ENCODE peak calls at places on chromosome 4, in eight cellular contexts. T is astrocyte of the cerebellum; C is upper lobe of left lung; E is fibroblast of lung; W is cardiac fibroblast; U is pancreas; A is AG09309; L is CD4-positive, alpha-beta T cell. Q is an unnamed sample.
A peak's percentile ranks its signal among the peaks of the same experiment; 100 is the strongest.

GRCh38 chr4:2731907-2732314 is 24.2 kb downstream of the TNIP2 start:
- DNase-seq in A (no peak), E (no peak), C (peak; percentile 77), W (no peak), U (no peak), L (no peak), T (no peak), Q (no peak)

GRCh38 chr4:17854076-17854475 is 43.3 kb downstream of the NCAPG start:
- DNase-seq in W (no peak), E (no peak), U (no peak), L (no peak), C (no peak), A (no peak), T (no peak), Q (no peak)

GRCh38 chr4:78602334-78602733 is 50.8 kb downstream of the ANXA3 start:
- DNase-seq in W (no peak), C (no peak), E (peak; percentile 25), L (no peak), U (no peak), A (no peak), T (no peak), Q (no peak)

GRCh38 chr4:30330894-30331652 is 389.1 kb upstream of the PCDH7 start:
- DNase-seq in W (no peak), L (no peak), U (no peak), E (no peak), A (no peak), C (peak; percentile 19), T (no peak), Q (no peak)

GRCh38 chr4:174358823-174359222 is 75.1 kb downstream of the CEP44 start:
- DNase-seq in W (peak; percentile 68), E (peak; percentile 51), L (no peak), U (no peak), A (peak; percentile 5), T (peak; percentile 29), C (no peak), Q (no peak)

GRCh38 chr4:125283702-125284279 is 31.0 kb upstream of the FAT4 start:
- DNase-seq in U (no peak), E (peak; percentile 66), T (peak; percentile 11), L (no peak), A (peak; percentile 13), W (peak; percentile 69), C (no peak), Q (no peak)

GRCh38 chr4:8307714-8308113 is 38.2 kb downstream of the HTRA3 start:
- DNase-seq in W (no peak), C (no peak), U (no peak), A (no peak), L (no peak), T (no peak), E (no peak), Q (no peak)

GRCh38 chr4:37780444-37781133 is 45.9 kb upstream of the PGM2 start:
- DNase-seq in L (peak; percentile 52), A (no peak), U (no peak), C (no peak), T (no peak), E (peak; percentile 22), W (peak; percentile 46), Q (no peak)

GRCh38 chr4:52423967-52424366 is 235.1 kb downstream of the USP46 start:
- DNase-seq in T (no peak), W (no peak), A (no peak), L (no peak), E (no peak), U (no peak), C (no peak), Q (no peak)

GRCh38 chr4:99998062-99998880 is 48.2 kb upstream of the H2AZ1 start:
- DNase-seq in U (no peak), T (peak; percentile 31), A (no peak), E (peak; percentile 59), W (peak; percentile 71), C (no peak), L (no peak), Q (no peak)

GRCh38 chr4:123488916-123489315 is 92.3 kb downstream of the SPRY1 start:
- DNase-seq in A (no peak), T (no peak), C (no peak), W (peak; percentile 92), U (no peak), E (peak; percentile 50), L (no peak), Q (no peak)

GRCh38 chr4:129239088-129239487 is 143.1 kb downstream of the C4orf33 start:
- DNase-seq in U (no peak), L (no peak), E (peak; percentile 56), A (no peak), T (no peak), C (no peak), W (peak; percentile 29), Q (no peak)

GRCh38 chr4:139484861-139485311 is 31.0 kb downstream of the RAB33B start:
- DNase-seq in L (no peak), W (no peak), U (no peak), T (no peak), A (no peak), E (no peak), C (no peak), Q (no peak)

GRCh38 chr4:145130788-145131398 is 32.8 kb downstream of the ABCE1 start:
- DNase-seq in E (peak; percentile 62), T (peak; percentile 79), W (peak; percentile 83), L (no peak), C (no peak), U (no peak), A (peak; percentile 79), Q (no peak)

GRCh38 chr4:147513051-147513450 is 32.2 kb downstream of the EDNRA start:
- DNase-seq in T (no peak), U (no peak), L (no peak), E (no peak), W (no peak), A (no peak), C (no peak), Q (no peak)

GRCh38 chr4:145930592-145930991 is 8.0 kb downstream of the ZNF827 start:
- DNase-seq in T (no peak), L (no peak), A (no peak), W (peak; percentile 41), E (peak; percentile 18), C (no peak), U (no peak), Q (no peak)

GRCh38 chr4:155491336-155492131 is 114.8 kb upstream of the MAP9 start:
- DNase-seq in A (no peak), T (no peak), U (no peak), C (no peak), W (no peak), E (peak; percentile 55), L (no peak), Q (no peak)

GRCh38 chr4:4753643-4754042 is 105.8 kb upstream of the MSX1 start:
- DNase-seq in L (no peak), E (no peak), U (no peak), T (no peak), C (no peak), W (no peak), A (no peak), Q (no peak)

GRCh38 chr4:4752025-4752424 is 107.4 kb upstream of the MSX1 start:
- DNase-seq in W (no peak), T (no peak), A (no peak), C (no peak), E (no peak), L (no peak), U (no peak), Q (no peak)

GRCh38 chr4:4746444-4746843 is 113.0 kb upstream of the MSX1 start:
- DNase-seq in W (no peak), E (no peak), C (no peak), U (no peak), A (no peak), T (no peak), L (no peak), Q (no peak)

GRCh38 chr4:4752576-4753401 is 106.7 kb upstream of the MSX1 start:
- DNase-seq in E (no peak), U (no peak), W (no peak), L (no peak), T (no peak), A (peak; percentile 49), C (peak; percentile 37), Q (no peak)

GRCh38 chr4:4750187-4750586 is 109.3 kb upstream of the MSX1 start:
- DNase-seq in W (no peak), L (no peak), A (no peak), C (no peak), T (no peak), U (no peak), E (no peak), Q (no peak)
- TF ChIP-seq CTCF in W (no peak), L (no peak), A (no peak), C (no peak), T (no peak), U (no peak), E (no peak), Q (no peak)

GRCh38 chr4:65358914-65359313 is 311.4 kb downstream of the EPHA5 start:
- DNase-seq in L (no peak), U (no peak), E (no peak), A (no peak), T (no peak), C (no peak), W (no peak), Q (no peak)
- TF ChIP-seq CTCF in L (no peak), U (no peak), E (no peak), A (no peak), T (no peak), C (no peak), W (no peak), Q (no peak)

GRCh38 chr4:4355302-4355701 is 31.6 kb upstream of the NSG1 start:
- DNase-seq in C (no peak), L (no peak), E (no peak), U (no peak), W (no peak), A (no peak), T (no peak), Q (no peak)

GRCh38 chr4:4362991-4363697 is 23.8 kb upstream of the NSG1 start:
- DNase-seq in W (no peak), C (peak; percentile 44), L (no peak), E (no peak), T (no peak), U (no peak), A (no peak), Q (no peak)

GRCh38 chr4:4361883-4362282 is 25.0 kb upstream of the NSG1 start:
- DNase-seq in T (no peak), C (no peak), L (no peak), W (no peak), E (no peak), U (no peak), A (no peak), Q (no peak)

GRCh38 chr4:4356106-4357041 is 30.5 kb upstream of the NSG1 start:
- DNase-seq in L (no peak), A (no peak), E (no peak), U (no peak), T (no peak), W (no peak), C (peak; percentile 49), Q (no peak)

GRCh38 chr4:4358093-4358840 is 28.6 kb upstream of the NSG1 start:
- DNase-seq in L (no peak), W (no peak), U (no peak), C (no peak), T (no peak), E (no peak), A (no peak), Q (no peak)
- TF ChIP-seq CTCF in L (no peak), W (no peak), U (no peak), C (no peak), T (no peak), E (no peak), A (no peak), Q (no peak)

DNA sequence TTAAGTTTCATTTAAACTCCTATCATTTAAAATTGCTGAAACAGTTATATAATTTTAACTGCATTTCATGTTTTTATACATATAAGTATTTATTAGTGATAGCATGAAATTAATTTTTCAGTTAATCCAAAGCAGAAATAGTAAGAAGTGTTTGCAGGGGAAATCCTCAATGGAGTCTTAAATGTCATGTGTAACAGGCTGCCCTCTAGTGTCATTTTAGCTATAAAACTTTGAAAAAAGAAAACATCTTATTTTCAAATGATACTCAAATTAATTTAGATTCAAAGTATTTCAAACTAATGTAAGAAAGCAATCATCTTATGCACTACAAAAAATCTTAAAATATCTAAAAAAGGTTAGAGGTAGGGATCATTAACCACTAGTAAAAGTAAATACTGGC is 27.1 kb downstream of the TAPT1 start:
- DNase-seq in C (no peak), A (no peak), E (peak; percentile 56), T (peak; percentile 23), L (no peak), U (no peak), W (peak; percentile 56), Q (no peak)
- TF ChIP-seq CTCF in C (no peak), A (peak; percentile 34), E (no peak), T (peak; percentile 37), L (peak; percentile 69), U (no peak), W (peak; percentile 32), Q (peak; percentile 61)

Q was measured in osteocyte.